ENCODE peak calls at places on chromosomes 11 and 22, in five cellular contexts. U is dorsolateral prefrontal cortex, A is fibroblast of lung, Y is PC-3, O is NCI-H2081 treated with DMSO at 0.1 percent for 48 hours. P is an unnamed sample.

GRCh38 chr11:78008174-78008573 is 13.7 kb upstream of the INTS4 start:
- DNase-seq in O (no peak), Y (no peak), A (no peak), U (no peak), P (no peak)

GRCh38 chr11:65127473-65128181 is 5.5 kb downstream of the MRPL49 start:
- DNase-seq in O (no peak), Y (no peak), A (no peak), U (peak), P (no peak)

GRCh38 chr11:74462009-74462408 is 5.3 kb downstream of the KCNE3 start:
- DNase-seq in O (no peak), U (no peak), Y (no peak), A (peak), P (peak)

GRCh38 chr11:68009391-68010000 is 631 bp upstream of the ALDH3B1 start:
- DNase-seq in U (no peak), A (peak), Y (peak), O (no peak), P (peak)

GRCh38 chr11:94519478-94520084 is 7.3 kb downstream of the C11orf97 start:
- DNase-seq in U (no peak), O (no peak), A (peak), Y (peak), P (no peak)

GRCh38 chr11:8937659-8938058 is 4.9 kb upstream of the C11orf16 start:
- DNase-seq in O (no peak), Y (no peak), U (no peak), A (no peak), P (no peak)

GRCh38 chr22:35839811-35840739 is 122.4 kb downstream of the APOL5 start:
- DNase-seq in O (peak), U (peak), A (peak), Y (peak), P (peak)

GRCh38 chr22:37330200-37331033 is 48.1 kb downstream of the CYTH4 start:
- DNase-seq in Y (peak), A (peak), O (no peak), U (peak), P (peak)

GRCh38 chr11:104490182-104490581 is 326.2 kb upstream of the PDGFD start:
- DNase-seq in U (no peak), O (no peak), A (peak), Y (no peak), P (no peak)

P was measured in BE2C.